ENCODE peak calls at places on chromosomes 13 and 19, in seven cellular contexts. S is cardiac muscle cell, T is Caco-2, C is AG09309, P is B cell, L is left ventricle myocardium inferior, G is fibroblast of mammary gland. R is an unnamed sample.
A peak's percentile ranks its signal among the peaks of the same experiment; 100 is the strongest.

GRCh38 chr19:5718579-5719273 is 1.2 kb downstream of the LONP1 start:
- DNase-seq in S (no peak), T (no peak), L (no peak), G (peak; percentile 75), C (peak; percentile 88), P (no peak), R (peak; percentile 58)

GRCh38 chr13:23506071-23506820 is 64.0 kb upstream of the TNFRSF19 start:
- DNase-seq in T (no peak), L (no peak), P (no peak), S (peak; percentile 67), G (peak; percentile 38), C (no peak), R (no peak)

GRCh38 chr13:73702419-73703071 is 431.7 kb downstream of the KLF12 start:
- DNase-seq in T (no peak), S (peak; percentile 19), C (no peak), G (no peak), P (no peak), L (no peak), R (peak; percentile 15)

GRCh38 chr13:79837741-79838450 is 356.9 kb downstream of the NDFIP2 start:
- DNase-seq in G (peak; percentile 30), T (no peak), S (no peak), C (peak; percentile 4), L (no peak), P (no peak), R (no peak)

GRCh38 chr13:44388427-44388826 is 14.8 kb downstream of the SERP2 start:
- DNase-seq in C (no peak), S (peak; percentile 89), P (no peak), T (peak; percentile 68), L (peak; percentile 32), G (no peak), R (no peak)

GRCh38 chr13:19155321-19155861 is 26.2 kb downstream of the TUBA3C start:
- DNase-seq in T (no peak), C (no peak), L (no peak), S (no peak), P (no peak), G (no peak), R (no peak)

GRCh38 chr19:13234518-13234917 is 84.3 kb downstream of the IER2 start:
- DNase-seq in L (peak; percentile 18), T (peak; percentile 64), C (no peak), S (peak; percentile 44), P (peak; percentile 56), G (peak; percentile 27), R (peak; percentile 50)

GRCh38 chr13:26538363-26539317 is 18.8 kb upstream of the WASF3 start:
- DNase-seq in C (no peak), S (no peak), G (peak; percentile 45), P (no peak), L (no peak), T (no peak), R (no peak)

GRCh38 chr13:72166102-72166660 is 299.2 kb upstream of the DACH1 start:
- DNase-seq in G (no peak), C (no peak), S (no peak), T (no peak), P (no peak), L (no peak), R (no peak)

GRCh38 chr13:113656831-113657671 is 947 bp downstream of the ATP4B start:
- DNase-seq in L (peak; percentile 10), S (no peak), P (no peak), T (peak; percentile 28), G (no peak), C (no peak), R (no peak)

GRCh38 chr19:14406645-14407331 is 12.4 kb downstream of the DDX39A start:
- DNase-seq in C (no peak), G (no peak), L (no peak), P (no peak), T (no peak), S (no peak), R (no peak)
- TF ChIP-seq CTCF in C (no peak), G (no peak), L (no peak), P (no peak), T (no peak), S (no peak), R (no peak)

GRCh38 chr13:66716502-66716901 is 513.6 kb downstream of the PCDH9 start:
- DNase-seq in L (no peak), S (no peak), C (no peak), G (no peak), T (no peak), P (no peak), R (no peak)

DNA sequence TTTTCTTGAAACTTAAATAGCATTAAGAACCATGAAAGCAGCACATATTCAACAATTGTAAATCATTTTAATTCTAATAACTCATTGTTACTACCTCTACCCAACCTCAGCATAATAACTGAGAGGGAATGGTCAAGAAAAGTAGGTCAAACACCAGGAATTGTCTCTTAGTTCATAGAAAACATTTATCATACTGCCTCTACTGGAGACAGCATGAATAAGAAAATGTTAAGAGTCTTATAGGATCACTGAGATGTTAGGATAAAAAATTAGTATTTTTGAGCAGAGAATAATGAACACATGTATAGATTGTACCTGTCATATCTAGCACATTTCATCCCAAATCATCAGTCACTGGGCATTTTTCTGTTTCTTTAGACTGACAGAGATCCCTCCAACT is 515.3 kb downstream of the PCDH9 start:
- DNase-seq in L (no peak), S (no peak), T (no peak), C (no peak), G (no peak), P (no peak), R (no peak)
- TF ChIP-seq CTCF in L (no peak), S (peak; percentile 22), T (peak; percentile 12), C (peak; percentile 9), G (peak; percentile 22), P (peak; percentile 8), R (no peak)

GRCh38 chr13:41154042-41154441 is 21.4 kb upstream of the KBTBD6 start:
- DNase-seq in G (no peak), L (no peak), P (no peak), T (no peak), S (no peak), C (no peak), R (no peak)

GRCh38 chr13:41148421-41149283 is 16.1 kb upstream of the KBTBD6 start:
- DNase-seq in T (no peak), P (no peak), S (no peak), L (no peak), C (no peak), G (no peak), R (no peak)

GRCh38 chr13:41145136-41145908 is 12.7 kb upstream of the KBTBD6 start:
- DNase-seq in P (no peak), G (peak; percentile 18), T (no peak), C (peak; percentile 25), S (no peak), L (no peak), R (peak; percentile 29)

GRCh38 chr13:41152005-41152404 is 19.4 kb upstream of the KBTBD6 start:
- DNase-seq in P (no peak), C (no peak), T (no peak), S (no peak), G (no peak), L (no peak), R (no peak)

GRCh38 chr13:41150058-41150457 is 17.5 kb upstream of the KBTBD6 start:
- DNase-seq in S (no peak), P (no peak), L (no peak), T (no peak), G (no peak), C (no peak), R (no peak)
- TF ChIP-seq CTCF in S (no peak), P (no peak), L (no peak), T (no peak), G (no peak), C (no peak), R (no peak)

GRCh38 chr13:47463726-47464125 is 537.3 kb downstream of the SUCLA2 start:
- DNase-seq in L (no peak), C (peak; percentile 14), G (peak; percentile 78), S (no peak), T (no peak), P (no peak), R (no peak)

GRCh38 chr13:47463002-47463401 is 538.1 kb downstream of the SUCLA2 start:
- DNase-seq in G (no peak), P (no peak), C (no peak), L (no peak), T (no peak), S (no peak), R (no peak)

GRCh38 chr13:47455581-47455980 is 545.5 kb downstream of the SUCLA2 start:
- DNase-seq in T (no peak), P (no peak), G (peak; percentile 52), C (no peak), S (peak; percentile 23), L (no peak), R (no peak)

GRCh38 chr13:47457631-47458030 is 543.4 kb downstream of the SUCLA2 start:
- DNase-seq in P (no peak), G (peak; percentile 85), T (no peak), L (no peak), S (no peak), C (peak; percentile 43), R (peak; percentile 9)

DNA sequence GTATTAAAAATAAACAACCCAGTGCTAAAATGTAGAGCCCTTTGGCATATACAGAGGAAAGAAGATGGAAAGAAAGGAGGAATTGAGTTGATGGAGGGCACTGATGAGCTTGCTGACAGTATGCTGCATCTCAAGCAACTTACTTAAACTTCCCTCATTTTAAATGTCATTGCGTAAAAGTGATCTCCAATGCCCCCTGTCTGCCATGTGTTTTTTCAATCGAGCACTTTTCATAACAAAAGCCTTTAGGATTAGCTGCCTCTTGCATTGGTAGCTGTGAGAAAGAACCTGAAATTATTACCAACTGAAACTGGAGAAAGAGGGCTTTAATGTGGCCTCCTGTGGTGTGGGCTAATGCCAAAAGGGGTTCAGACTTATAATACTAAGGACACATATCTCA is 541.6 kb downstream of the SUCLA2 start:
- DNase-seq in G (peak; percentile 67), T (no peak), P (no peak), L (no peak), C (no peak), S (peak; percentile 4), R (no peak)
- TF ChIP-seq CTCF in G (peak; percentile 50), T (peak; percentile 13), P (no peak), L (no peak), C (peak; percentile 48), S (peak; percentile 43), R (no peak)

GRCh38 chr13:102768914-102769313 is 4.7 kb downstream of the TEX30 start:
- DNase-seq in P (no peak), C (no peak), S (no peak), T (no peak), G (peak; percentile 41), L (no peak), R (no peak)

GRCh38 chr13:102772042-102772425 is 1.6 kb downstream of the TEX30 start:
- DNase-seq in P (no peak), T (no peak), S (no peak), L (no peak), G (no peak), C (no peak), R (no peak)

GRCh38 chr13:102771298-102772041 is 2.1 kb downstream of the TEX30 start:
- DNase-seq in L (no peak), S (no peak), T (no peak), G (no peak), C (no peak), P (no peak), R (no peak)

GRCh38 chr13:102770435-102770834 is 3.2 kb downstream of the TEX30 start:
- DNase-seq in C (no peak), P (no peak), G (no peak), S (no peak), L (no peak), T (no peak), R (no peak)

GRCh38 chr13:102769679-102770078 is 3.9 kb downstream of the TEX30 start:
- DNase-seq in T (no peak), C (no peak), P (no peak), G (peak; percentile 31), S (no peak), L (no peak), R (no peak)
- TF ChIP-seq CTCF in T (no peak), C (no peak), P (no peak), G (peak; percentile 9), S (no peak), L (no peak), R (no peak)